ENCODE peak calls at places on chromosomes 11 and 22, in five cellular contexts. T, C, E, Y and B are unnamed samples.

GRCh38 chr11:17693531-17693930 is 25.8 kb upstream of the MYOD1 start:
- DNase-seq in E (no peak), C (no peak), Y (no peak), T (no peak), B (no peak)

GRCh38 chr11:91136631-91137030 is 913.8 kb upstream of the CHORDC1 start:
- DNase-seq in C (no peak), Y (no peak), T (no peak), E (no peak), B (no peak)

GRCh38 chr11:2305862-2306823 is 4.3 kb downstream of the TSPAN32 start:
- DNase-seq in Y (no peak), E (peak; percentile 85), C (peak; percentile 75), T (peak; percentile 96), B (no peak)

GRCh38 chr11:12044799-12045198 is 36.4 kb upstream of the DKK3 start:
- DNase-seq in T (no peak), Y (no peak), C (no peak), E (no peak), B (no peak)

GRCh38 chr11:44899959-44900358 is 50.7 kb downstream of the TP53I11 start:
- DNase-seq in C (no peak), E (peak; percentile 75), Y (peak; percentile 71), T (peak; percentile 73), B (peak; percentile 63)

GRCh38 chr11:8381871-8382396 is 118.3 kb upstream of the LMO1 start:
- DNase-seq in C (no peak), T (no peak), E (no peak), Y (no peak), B (no peak)

GRCh38 chr22:35684270-35684700 is 33.4 kb upstream of the APOL5 start:
- DNase-seq in C (no peak), T (peak; percentile 79), E (peak; percentile 16), Y (peak; percentile 24), B (no peak)

GRCh38 chr11:77819921-77820564 is 479 bp downstream of the RSF1 start:
- DNase-seq in E (peak; percentile 51), Y (peak; percentile 48), T (peak; percentile 39), C (peak; percentile 69), B (peak; percentile 91)

GRCh38 chr11:119791701-119792151 is 62.7 kb upstream of the NECTIN1 start:
- DNase-seq in C (no peak), E (peak; percentile 82), T (peak; percentile 65), Y (no peak), B (peak; percentile 33)

GRCh38 chr11:126720539-126721235 is 279.9 kb downstream of the KIRREL3 start:
- DNase-seq in Y (no peak), T (no peak), E (peak; percentile 21), C (no peak), B (no peak)

GRCh38 chr11:113176561-113176960 is 137.8 kb upstream of the TTC12 start:
- DNase-seq in T (peak; percentile 52), Y (no peak), E (peak; percentile 73), C (no peak), B (no peak)

GRCh38 chr11:47950396-47950795 is 30.0 kb upstream of the PTPRJ start:
- DNase-seq in Y (peak; percentile 72), C (no peak), E (peak; percentile 38), T (peak; percentile 76), B (no peak)

GRCh38 chr11:7694953-7695271 is 11.4 kb downstream of the OVCH2 start:
- DNase-seq in E (no peak), Y (no peak), T (no peak), C (no peak), B (no peak)

GRCh38 chr22:49618689-49618953 is 209.1 kb downstream of the BRD1 start:
- DNase-seq in Y (no peak), E (no peak), T (no peak), C (peak; percentile 11), B (no peak)

GRCh38 chr22:37032535-37033460 is 13.3 kb downstream of the MPST start:
- DNase-seq in C (peak; percentile 87), E (peak; percentile 38), Y (no peak), T (peak; percentile 97), B (peak; percentile 97)

GRCh38 chr11:102115557-102115956 is 5.3 kb downstream of the YAP1 start:
- DNase-seq in E (peak; percentile 82), Y (no peak), C (no peak), T (peak; percentile 53), B (peak; percentile 78)

GRCh38 chr11:105244157-105244820 is 104.7 kb upstream of the CARD18 start:
- DNase-seq in E (peak; percentile 96), Y (no peak), T (peak; percentile 93), C (no peak), B (no peak)

GRCh38 chr11:68954970-68955958 is 25.5 kb downstream of the MRGPRD start:
- DNase-seq in T (peak; percentile 58), Y (no peak), E (peak; percentile 32), C (peak; percentile 78), B (no peak)

DNA sequence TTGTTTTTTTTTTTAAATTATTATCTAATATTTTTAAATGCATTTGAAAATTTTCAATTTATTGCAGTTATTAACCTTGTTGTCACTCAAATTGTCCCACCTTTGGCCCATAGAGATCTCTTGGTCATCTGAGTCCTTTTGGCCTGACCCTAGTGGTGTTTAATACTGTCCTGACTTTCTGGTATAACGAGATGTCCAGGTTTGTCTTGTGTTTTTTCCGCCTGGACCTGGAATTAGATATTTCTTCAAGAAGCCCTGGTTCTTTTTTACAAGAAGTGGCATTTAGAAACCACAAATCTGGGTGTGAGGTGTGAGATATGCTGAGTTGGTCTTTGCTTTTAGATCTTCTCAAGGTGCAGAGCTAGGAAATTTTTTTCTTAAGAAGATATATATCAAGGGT is 38.1 kb downstream of the LRRC32 start:
- DNase-seq in T (no peak), C (no peak), Y (no peak), E (no peak), B (no peak)
- TF ChIP-seq CTCF in T (no peak), C (no peak), Y (no peak), E (no peak), B (no peak)

GRCh38 chr11:117960406-117960805 is 25.8 kb upstream of the IL10RA start:
- DNase-seq in T (no peak), Y (no peak), C (no peak), E (no peak), B (no peak)
- TF ChIP-seq CTCF in T (no peak), Y (no peak), C (no peak), E (no peak), B (no peak)

DNA sequence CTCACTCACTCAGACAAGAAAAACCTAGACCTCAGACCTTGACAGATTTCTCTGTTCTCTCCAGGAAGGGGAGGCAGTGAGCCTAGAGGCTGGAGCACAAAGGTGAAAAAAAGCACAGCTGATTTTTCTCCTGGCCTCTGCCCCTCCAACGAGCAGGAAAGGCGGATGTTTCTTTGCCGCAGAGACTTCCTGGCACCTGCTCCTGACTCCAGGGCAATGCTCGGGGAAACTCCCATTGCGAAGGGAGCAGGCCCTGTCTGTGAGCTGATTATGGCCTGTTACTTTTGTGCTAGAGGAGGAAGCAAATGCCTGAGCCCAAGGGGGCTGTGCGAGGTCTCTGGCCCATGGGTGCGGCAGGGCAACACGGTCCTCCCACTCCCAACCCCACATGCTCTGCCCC is 25.4 kb downstream of the MS4A10 start:
- DNase-seq in T (no peak), E (no peak), C (peak; percentile 50), Y (peak; percentile 26), B (no peak)
- TF ChIP-seq CTCF in T (no peak), E (no peak), C (no peak), Y (no peak), B (no peak)

GRCh38 chr11:14261094-14261493 is 97.9 kb downstream of the RRAS2 start:
- DNase-seq in C (no peak), E (no peak), Y (no peak), T (no peak), B (no peak)

GRCh38 chr11:14262271-14262846 is 96.6 kb downstream of the RRAS2 start:
- DNase-seq in Y (no peak), T (no peak), C (no peak), E (no peak), B (no peak)

GRCh38 chr11:14259870-14260269 is 99.1 kb downstream of the RRAS2 start:
- DNase-seq in E (no peak), T (no peak), C (no peak), Y (no peak), B (no peak)

GRCh38 chr11:14258177-14258935 is 100.6 kb downstream of the RRAS2 start:
- DNase-seq in C (no peak), E (peak; percentile 43), T (peak; percentile 40), Y (no peak), B (peak; percentile 88)

DNA sequence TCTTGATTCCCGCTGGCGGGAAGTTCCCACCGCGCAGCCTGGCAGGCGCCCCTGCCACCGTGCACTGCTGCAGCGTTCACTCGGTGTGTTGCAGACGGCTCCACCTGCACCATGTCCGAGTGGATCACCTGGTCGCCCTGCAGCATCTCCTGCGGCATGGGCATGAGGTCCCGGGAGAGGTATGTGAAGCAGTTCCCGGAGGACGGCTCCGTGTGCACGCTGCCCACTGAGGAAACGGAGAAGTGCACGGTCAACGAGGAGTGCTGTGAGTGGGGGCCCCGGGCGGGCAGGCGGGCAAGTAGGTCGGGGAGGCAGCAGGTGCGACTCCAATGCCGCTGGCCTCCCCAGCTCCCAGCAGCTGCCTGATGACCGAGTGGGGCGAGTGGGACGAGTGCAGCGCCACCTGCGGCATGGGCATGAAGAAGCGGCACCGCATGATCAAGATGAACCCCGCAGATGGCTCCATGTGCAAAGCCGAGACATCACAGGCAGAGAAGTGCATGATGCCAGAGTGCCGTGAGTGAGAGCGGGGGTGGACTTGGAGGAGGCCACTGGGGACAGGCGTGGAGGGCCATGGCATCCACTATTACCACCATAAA is 99.7 kb downstream of the RRAS2 start:
- DNase-seq in Y (no peak), C (no peak), T (no peak), E (no peak), B (no peak)
- TF ChIP-seq CTCF in Y (no peak), C (no peak), T (no peak), E (no peak), B (no peak)

GRCh38 chr11:1232328-1233321 is 9.8 kb downstream of the MUC5B start:
- DNase-seq in Y (no peak), C (peak; percentile 35), E (no peak), T (no peak), B (peak; percentile 33)

GRCh38 chr11:1231396-1232327 is 8.8 kb downstream of the MUC5B start:
- DNase-seq in E (no peak), T (no peak), C (peak; percentile 53), Y (no peak), B (peak; percentile 33)

GRCh38 chr11:1234054-1234720 is 11.3 kb downstream of the MUC5B start:
- DNase-seq in Y (no peak), C (peak; percentile 41), E (no peak), T (no peak), B (peak; percentile 26)

GRCh38 chr11:1234771-1235614 is 12.1 kb downstream of the MUC5B start:
- DNase-seq in C (peak; percentile 31), E (no peak), Y (no peak), T (no peak), B (peak; percentile 31)

DNA sequence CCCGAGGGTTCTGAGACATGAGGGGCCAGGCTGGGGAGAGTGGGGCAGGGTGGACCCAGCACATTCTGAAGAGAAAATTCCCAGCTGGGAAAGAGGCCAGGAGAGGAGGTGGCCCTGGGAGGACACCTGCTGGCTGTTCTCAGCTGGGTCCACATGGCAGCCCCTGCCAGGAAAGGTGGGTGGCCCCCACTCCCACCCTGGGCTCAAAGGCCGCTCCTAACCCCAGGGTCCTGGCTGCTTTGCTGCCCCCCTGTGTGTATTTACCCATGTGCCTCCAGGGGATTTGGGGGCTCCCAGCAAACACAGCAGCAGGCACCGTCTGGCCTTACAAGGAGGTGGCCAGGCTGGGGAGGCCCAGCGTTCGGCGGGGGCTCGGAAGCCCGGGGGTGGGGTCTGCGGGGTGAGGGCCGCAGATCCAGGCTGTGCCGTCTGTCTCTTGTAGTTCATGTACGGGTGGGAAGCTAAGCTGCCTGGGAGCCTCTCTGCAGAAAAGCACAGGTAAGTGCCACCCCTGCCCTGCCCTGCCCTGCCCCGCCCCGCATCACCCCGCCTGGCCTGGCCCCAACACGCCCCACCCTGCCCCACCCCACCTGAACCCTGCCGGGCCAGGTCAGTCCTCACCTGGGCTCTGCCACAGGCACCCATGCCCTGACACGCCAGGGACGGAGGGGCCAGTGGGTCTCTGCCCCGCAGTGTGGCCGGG is 10.6 kb downstream of the MUC5B start:
- DNase-seq in C (peak; percentile 85), T (no peak), E (no peak), Y (no peak), B (no peak)
- TF ChIP-seq CTCF in C (no peak), T (no peak), E (no peak), Y (no peak), B (peak; percentile 25)